ENCODE peak calls at places on chromosomes 12 and 14, in ten cellular contexts. One of them, this sample, is unnamed. For H3K4me1, the result is how much of the 10 kb centered on the place peaks cover.

GRCh38 chr14:29643415-29644206 is 284.0 kb downstream of the PRKD1 start:
- DNase-seq in ovary: no peak
- DNase-seq in breast epithelium: no peak
- DNase-seq in H1: no peak
- DNase-seq in uterus: no peak
- DNase-seq in suprapubic skin: no peak
- DNase-seq in transverse colon: no peak
- DNase-seq in IMR-90: peak
- DNase-seq in endothelial cell of umbilical vein: peak
- DNase-seq in heart left ventricle: no peak
- DNase-seq in this sample: no peak

GRCh38 chr12:31589896-31590729 is 823 bp downstream of the DENND5B start:
- DNase-seq in ovary: peak
- DNase-seq in breast epithelium: peak
- DNase-seq in H1: peak
- DNase-seq in uterus: peak
- DNase-seq in suprapubic skin: peak
- DNase-seq in transverse colon: peak
- DNase-seq in IMR-90: peak
- DNase-seq in endothelial cell of umbilical vein: peak
- DNase-seq in heart left ventricle: peak
- DNase-seq in this sample: peak

GRCh38 chr12:227923-228845 is 14.2 kb upstream of the SLC6A12 start:
- DNase-seq in ovary: no peak
- DNase-seq in breast epithelium: no peak
- DNase-seq in H1: peak
- DNase-seq in uterus: no peak
- DNase-seq in suprapubic skin: no peak
- DNase-seq in transverse colon: no peak
- DNase-seq in IMR-90: no peak
- DNase-seq in endothelial cell of umbilical vein: no peak
- DNase-seq in heart left ventricle: no peak
- DNase-seq in this sample: no peak

GRCh38 chr12:111596985-111597730 is 2.0 kb downstream of the ATXN2 start:
- DNase-seq in ovary: peak
- DNase-seq in breast epithelium: peak
- DNase-seq in H1: peak
- DNase-seq in uterus: peak
- DNase-seq in suprapubic skin: peak
- DNase-seq in transverse colon: peak
- DNase-seq in IMR-90: peak
- DNase-seq in endothelial cell of umbilical vein: peak
- DNase-seq in heart left ventricle: no peak
- DNase-seq in this sample: peak

GRCh38 chr12:13376627-13377373 is 180.3 kb downstream of the EMP1 start:
- DNase-seq in ovary: no peak
- DNase-seq in breast epithelium: no peak
- DNase-seq in H1: peak
- DNase-seq in uterus: no peak
- DNase-seq in suprapubic skin: no peak
- DNase-seq in transverse colon: peak
- DNase-seq in IMR-90: no peak
- DNase-seq in endothelial cell of umbilical vein: no peak
- DNase-seq in heart left ventricle: no peak
- DNase-seq in this sample: no peak

GRCh38 chr12:107368586-107368985 is 275.2 kb upstream of the CRY1 start:
- DNase-seq in ovary: no peak
- DNase-seq in breast epithelium: no peak
- DNase-seq in H1: no peak
- DNase-seq in uterus: no peak
- DNase-seq in suprapubic skin: no peak
- DNase-seq in transverse colon: no peak
- DNase-seq in IMR-90: no peak
- DNase-seq in endothelial cell of umbilical vein: no peak
- DNase-seq in heart left ventricle: no peak
- DNase-seq in this sample: no peak

GRCh38 chr12:57127101-57127709 is 1.1 kb upstream of the LRP1 start:
- DNase-seq in ovary: peak
- DNase-seq in breast epithelium: peak
- DNase-seq in H1: peak
- DNase-seq in uterus: peak
- DNase-seq in suprapubic skin: peak
- DNase-seq in transverse colon: peak
- DNase-seq in IMR-90: no peak
- DNase-seq in endothelial cell of umbilical vein: no peak
- DNase-seq in heart left ventricle: peak
- DNase-seq in this sample: peak

GRCh38 chr14:99508896-99509629 is 27.9 kb downstream of the CCNK start:
- DNase-seq in ovary: no peak
- DNase-seq in breast epithelium: peak
- DNase-seq in H1: peak
- DNase-seq in uterus: peak
- DNase-seq in suprapubic skin: peak
- DNase-seq in transverse colon: no peak
- DNase-seq in IMR-90: no peak
- DNase-seq in endothelial cell of umbilical vein: no peak
- DNase-seq in heart left ventricle: peak
- DNase-seq in this sample: peak

GRCh38 chr12:57840701-57841100 is 5.8 kb downstream of the CTDSP2 start:
- DNase-seq in ovary: no peak
- DNase-seq in breast epithelium: no peak
- DNase-seq in H1: no peak
- DNase-seq in uterus: no peak
- DNase-seq in suprapubic skin: no peak
- DNase-seq in transverse colon: no peak
- DNase-seq in IMR-90: peak
- DNase-seq in endothelial cell of umbilical vein: peak
- DNase-seq in heart left ventricle: no peak
- DNase-seq in this sample: peak

GRCh38 chr12:25241171-25242020 is 9.3 kb downstream of the KRAS start:
- DNase-seq in ovary: no peak
- DNase-seq in breast epithelium: no peak
- DNase-seq in H1: no peak
- DNase-seq in uterus: no peak
- DNase-seq in suprapubic skin: no peak
- DNase-seq in transverse colon: no peak
- DNase-seq in IMR-90: peak
- DNase-seq in endothelial cell of umbilical vein: peak
- DNase-seq in heart left ventricle: no peak
- DNase-seq in this sample: no peak

GRCh38 chr12:102950107-102950949 is 7.1 kb upstream of the ASCL1 start:
- DNase-seq in ovary: no peak
- DNase-seq in breast epithelium: no peak
- DNase-seq in H1: peak
- DNase-seq in uterus: no peak
- DNase-seq in suprapubic skin: no peak
- DNase-seq in transverse colon: no peak
- DNase-seq in IMR-90: no peak
- DNase-seq in endothelial cell of umbilical vein: no peak
- DNase-seq in heart left ventricle: no peak
- DNase-seq in this sample: peak

GRCh38 chr14:58426819-58427288 is 477 bp downstream of the TIMM9 start:
- DNase-seq in ovary: peak
- DNase-seq in breast epithelium: peak
- DNase-seq in H1: peak
- DNase-seq in uterus: peak
- DNase-seq in suprapubic skin: peak
- DNase-seq in transverse colon: peak
- DNase-seq in IMR-90: peak
- DNase-seq in endothelial cell of umbilical vein: peak
- DNase-seq in heart left ventricle: peak
- DNase-seq in this sample: peak

GRCh38 chr12:62720661-62721330 is 214.2 kb downstream of the PPM1H start:
- DNase-seq in ovary: no peak
- DNase-seq in breast epithelium: peak
- DNase-seq in H1: no peak
- DNase-seq in uterus: no peak
- DNase-seq in suprapubic skin: no peak
- DNase-seq in transverse colon: no peak
- DNase-seq in IMR-90: peak
- DNase-seq in endothelial cell of umbilical vein: peak
- DNase-seq in heart left ventricle: no peak
- DNase-seq in this sample: no peak

GRCh38 chr12:3251691-3252090 is 174.5 kb downstream of the TSPAN9 start:
- DNase-seq in ovary: peak
- DNase-seq in breast epithelium: no peak
- DNase-seq in H1: no peak
- DNase-seq in uterus: peak
- DNase-seq in suprapubic skin: no peak
- DNase-seq in transverse colon: no peak
- DNase-seq in IMR-90: no peak
- DNase-seq in endothelial cell of umbilical vein: no peak
- DNase-seq in heart left ventricle: no peak
- DNase-seq in this sample: no peak

GRCh38 chr12:31837913-31838312 is 109.1 kb upstream of the AMN1 start:
- DNase-seq in ovary: no peak
- DNase-seq in breast epithelium: no peak
- DNase-seq in H1: no peak
- DNase-seq in uterus: no peak
- DNase-seq in suprapubic skin: no peak
- DNase-seq in transverse colon: no peak
- DNase-seq in IMR-90: no peak
- DNase-seq in endothelial cell of umbilical vein: no peak
- DNase-seq in heart left ventricle: no peak
- DNase-seq in this sample: no peak

GRCh38 chr12:88172844-88173407 is 30.8 kb downstream of the TMTC3 start:
- DNase-seq in ovary: no peak
- DNase-seq in breast epithelium: no peak
- DNase-seq in H1: no peak
- DNase-seq in uterus: no peak
- DNase-seq in suprapubic skin: no peak
- DNase-seq in transverse colon: no peak
- DNase-seq in IMR-90: peak
- DNase-seq in endothelial cell of umbilical vein: peak
- DNase-seq in heart left ventricle: no peak
- DNase-seq in this sample: no peak

DNA sequence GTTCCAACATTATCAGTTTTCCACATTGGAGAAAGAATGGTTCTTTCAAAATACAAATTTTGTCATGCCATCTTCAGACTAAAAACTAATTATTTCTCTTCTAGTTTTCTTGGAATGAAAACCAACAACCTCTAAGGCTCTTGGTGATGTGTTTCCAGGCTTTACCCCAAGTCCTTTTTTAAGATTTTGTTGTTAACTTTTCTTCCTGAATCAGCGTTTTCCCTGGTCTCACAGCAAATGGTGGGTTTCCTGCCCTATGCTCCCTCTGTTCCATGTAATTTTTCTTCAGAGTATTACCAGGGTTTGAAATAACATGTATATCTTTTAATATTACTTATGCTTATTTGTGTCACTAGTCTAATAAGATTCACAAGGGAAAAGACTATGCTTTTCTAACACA is 1311.9 kb downstream of the LRFN5 start:
- DNase-seq in ovary: no peak
- DNase-seq in breast epithelium: no peak
- DNase-seq in H1: no peak
- DNase-seq in uterus: no peak
- DNase-seq in suprapubic skin: no peak
- DNase-seq in transverse colon: no peak
- DNase-seq in IMR-90: no peak
- DNase-seq in endothelial cell of umbilical vein: no peak
- DNase-seq in heart left ventricle: no peak
- DNase-seq in this sample: no peak
- TF ChIP-seq CTCF in ovary: no peak
- TF ChIP-seq CTCF in breast epithelium: no peak
- TF ChIP-seq CTCF in H1: no peak
- TF ChIP-seq CTCF in uterus: no peak
- TF ChIP-seq CTCF in suprapubic skin: no peak
- TF ChIP-seq CTCF in transverse colon: no peak
- TF ChIP-seq CTCF in IMR-90: no peak
- TF ChIP-seq CTCF in endothelial cell of umbilical vein: no peak
- TF ChIP-seq CTCF in heart left ventricle: no peak
- TF ChIP-seq CTCF in this sample: no peak

DNA sequence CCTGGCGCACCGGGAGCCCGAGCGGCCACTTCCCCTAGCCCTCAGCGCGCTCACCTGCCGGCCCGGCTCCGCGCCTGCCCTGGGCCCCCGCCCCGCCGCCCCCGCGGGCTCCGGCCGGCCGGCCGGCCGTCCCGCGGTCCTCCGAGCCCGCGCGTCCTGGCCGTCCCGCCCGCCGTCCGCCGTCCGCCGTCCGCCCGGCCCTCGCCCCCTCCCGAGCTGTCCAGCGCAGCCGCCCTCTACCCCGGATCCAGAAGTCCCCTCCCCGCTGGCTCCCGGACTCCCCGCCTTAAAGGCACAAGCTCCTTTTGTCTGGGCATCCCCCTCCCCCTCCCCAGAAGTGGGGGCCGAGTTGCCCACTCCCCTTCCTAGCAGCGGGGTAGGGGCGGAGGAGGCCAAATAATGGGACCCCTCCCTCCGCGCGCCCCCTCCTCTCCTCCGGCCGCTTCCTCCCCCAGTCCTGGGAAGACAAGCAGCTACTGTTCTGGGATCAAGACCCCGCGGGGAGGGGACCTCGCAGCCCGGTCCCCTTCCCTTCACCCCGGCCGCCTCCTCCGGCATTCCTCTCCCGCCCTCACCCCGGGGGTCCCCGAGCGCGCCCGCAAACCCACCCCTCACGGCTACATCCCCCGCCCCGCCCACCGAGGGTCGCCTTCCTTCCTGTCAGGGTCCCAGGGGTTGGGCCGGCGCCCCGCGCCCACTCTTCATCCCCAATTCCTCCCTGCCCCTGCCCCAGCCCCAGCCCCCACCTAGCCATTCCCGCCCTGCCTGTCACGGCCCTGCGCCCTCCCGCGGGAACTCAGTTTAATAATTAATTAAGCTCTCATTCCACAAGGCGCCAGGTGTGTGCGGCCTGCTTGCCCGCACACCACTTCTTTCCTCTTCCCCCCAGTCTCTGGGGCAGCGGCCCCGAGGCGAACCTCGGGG is at the start of gene ADCY6:
- DNase-seq in ovary: peak
- DNase-seq in breast epithelium: peak
- DNase-seq in H1: peak
- DNase-seq in uterus: peak
- DNase-seq in suprapubic skin: peak
- DNase-seq in transverse colon: peak
- DNase-seq in IMR-90: peak
- DNase-seq in endothelial cell of umbilical vein: peak
- DNase-seq in heart left ventricle: peak
- DNase-seq in this sample: peak
- H3K4me1 ChIP-seq in ovary: under half
- H3K4me1 ChIP-seq in breast epithelium: under half
- H3K4me1 ChIP-seq in H1: under half
- H3K4me1 ChIP-seq in uterus: under half
- H3K4me1 ChIP-seq in suprapubic skin: under half
- H3K4me1 ChIP-seq in transverse colon: under half
- H3K4me1 ChIP-seq in IMR-90: under half
- H3K4me1 ChIP-seq in endothelial cell of umbilical vein: under half
- H3K4me1 ChIP-seq in heart left ventricle: under half
- H3K4me1 ChIP-seq in this sample: under half

GRCh38 chr14:77076118-77076631 is 21.9 kb upstream of the CIPC start:
- DNase-seq in ovary: peak
- DNase-seq in breast epithelium: peak
- DNase-seq in H1: no peak
- DNase-seq in uterus: peak
- DNase-seq in suprapubic skin: peak
- DNase-seq in transverse colon: peak
- DNase-seq in IMR-90: no peak
- DNase-seq in endothelial cell of umbilical vein: peak
- DNase-seq in heart left ventricle: peak
- DNase-seq in this sample: peak
- TF ChIP-seq POLR2A in ovary: peak
- TF ChIP-seq POLR2A in breast epithelium: no peak
- TF ChIP-seq POLR2A in H1: no peak
- TF ChIP-seq POLR2A in uterus: peak
- TF ChIP-seq POLR2A in suprapubic skin: peak
- TF ChIP-seq POLR2A in transverse colon: peak
- TF ChIP-seq POLR2A in IMR-90: no peak
- TF ChIP-seq POLR2A in endothelial cell of umbilical vein: no peak
- TF ChIP-seq POLR2A in heart left ventricle: peak
- TF ChIP-seq POLR2A in this sample: peak

GRCh38 chr14:104164041-104164440 is 25.7 kb downstream of the KIF26A start:
- DNase-seq in ovary: no peak
- DNase-seq in breast epithelium: no peak
- DNase-seq in H1: no peak
- DNase-seq in uterus: no peak
- DNase-seq in suprapubic skin: no peak
- DNase-seq in transverse colon: no peak
- DNase-seq in IMR-90: no peak
- DNase-seq in endothelial cell of umbilical vein: no peak
- DNase-seq in heart left ventricle: no peak
- DNase-seq in this sample: no peak
- TF ChIP-seq CTCF in ovary: no peak
- TF ChIP-seq CTCF in breast epithelium: no peak
- TF ChIP-seq CTCF in H1: no peak
- TF ChIP-seq CTCF in uterus: no peak
- TF ChIP-seq CTCF in suprapubic skin: no peak
- TF ChIP-seq CTCF in transverse colon: no peak
- TF ChIP-seq CTCF in IMR-90: no peak
- TF ChIP-seq CTCF in endothelial cell of umbilical vein: no peak
- TF ChIP-seq CTCF in heart left ventricle: no peak
- TF ChIP-seq CTCF in this sample: no peak